ENCODE peak calls at places on chromosomes 2 and 18, in eight cellular contexts. P is stimulated activated CD4-positive, alpha-beta T cell treated with anti-CD3 and anti-CD28 coated beads, Interleukin-1b, Interleukin-23, amount 100 ng/mL, for 24 hours; A is endothelial cell; T is prostate gland; H is ureter; D is NAMALWA; O is dermis blood vessel endothelial cell; W is tibial nerve. Q is an unnamed sample.

GRCh38 chr2:66862871-66863650 is 428.1 kb downstream of the MEIS1 start:
- DNase-seq in P (no peak), A (no peak), H (no peak), W (no peak), O (no peak), T (no peak), D (no peak), Q (no peak)

GRCh38 chr2:68124321-68124720 is 33.4 kb upstream of the PNO1 start:
- DNase-seq in D (no peak), P (no peak), H (no peak), A (no peak), W (no peak), O (no peak), T (no peak), Q (no peak)

GRCh38 chr2:239365782-239366435 is 34.9 kb downstream of the HDAC4 start:
- DNase-seq in W (no peak), O (no peak), H (no peak), T (no peak), D (no peak), A (no peak), P (no peak), Q (no peak)

GRCh38 chr18:11500153-11501122 is 109.0 kb upstream of the SLC35G4 start:
- DNase-seq in O (peak), W (peak), P (no peak), D (no peak), H (peak), A (no peak), T (no peak), Q (no peak)

GRCh38 chr2:9809064-9809356 is 34.3 kb upstream of the TAF1B start:
- DNase-seq in O (no peak), T (peak), W (no peak), D (no peak), P (no peak), H (peak), A (no peak), Q (no peak)

GRCh38 chr2:239770240-239770639 is 254.9 kb downstream of the NDUFA10 start:
- DNase-seq in T (no peak), P (no peak), W (no peak), H (no peak), A (no peak), D (no peak), O (no peak), Q (no peak)

GRCh38 chr18:12592597-12593127 is 65.2 kb downstream of the SPIRE1 start:
- DNase-seq in T (no peak), H (no peak), O (no peak), P (no peak), W (no peak), A (no peak), D (no peak), Q (no peak)

GRCh38 chr2:112290098-112290497 is 14.7 kb downstream of the ZC3H6 start:
- DNase-seq in O (no peak), W (no peak), H (no peak), P (no peak), T (no peak), A (no peak), D (no peak), Q (no peak)

GRCh38 chr2:42569116-42569711 is 782 bp downstream of the MTA3 start:
- DNase-seq in D (peak), A (peak), W (no peak), O (peak), P (no peak), T (peak), H (peak), Q (no peak)

GRCh38 chr2:100160396-100160795 is 18.0 kb upstream of the AFF3 start:
- DNase-seq in D (no peak), P (no peak), T (no peak), A (no peak), O (no peak), W (no peak), H (no peak), Q (no peak)

GRCh38 chr2:67604360-67604759 is 207.2 kb downstream of the ETAA1 start:
- DNase-seq in H (no peak), A (no peak), P (no peak), W (no peak), D (no peak), T (no peak), O (no peak), Q (no peak)

GRCh38 chr18:55856191-55856590 is 268.2 kb upstream of the TCF4 start:
- DNase-seq in D (no peak), H (no peak), A (no peak), O (peak), T (peak), P (no peak), W (no peak), Q (no peak)

GRCh38 chr2:147331790-147332419 is 512.9 kb upstream of the ACVR2A start:
- DNase-seq in A (peak), T (no peak), P (peak), D (peak), W (no peak), O (no peak), H (no peak), Q (no peak)

GRCh38 chr18:64972545-64972944 is 778.3 kb upstream of the CDH7 start:
- DNase-seq in W (no peak), D (no peak), T (no peak), H (no peak), O (no peak), A (no peak), P (no peak), Q (no peak)

GRCh38 chr2:171550613-171551012 is 28.3 kb downstream of the CYBRD1 start:
- DNase-seq in A (no peak), O (no peak), H (no peak), D (no peak), P (no peak), T (no peak), W (no peak), Q (no peak)

GRCh38 chr2:170498559-170498958 is 216.6 kb upstream of the SP5 start:
- DNase-seq in A (no peak), O (no peak), T (no peak), W (no peak), D (no peak), P (no peak), H (no peak), Q (no peak)

GRCh38 chr2:31318360-31319336 is 84.7 kb downstream of the EHD3 start:
- DNase-seq in A (no peak), O (no peak), D (peak), H (no peak), W (no peak), T (no peak), P (no peak), Q (no peak)

GRCh38 chr2:128354161-128354560 is 35.5 kb upstream of the HS6ST1 start:
- DNase-seq in H (no peak), P (no peak), W (no peak), D (no peak), O (no peak), A (no peak), T (no peak), Q (no peak)

GRCh38 chr2:230631470-230631869 is 81.2 kb upstream of the CAB39 start:
- DNase-seq in O (no peak), P (no peak), D (peak), W (no peak), A (no peak), T (no peak), H (no peak), Q (no peak)

GRCh38 chr2:8597526-8598225 is 84.2 kb upstream of the ID2 start:
- DNase-seq in H (no peak), W (no peak), D (no peak), O (no peak), A (no peak), P (no peak), T (no peak), Q (no peak)

GRCh38 chr2:46849080-46849715 is 66.4 kb downstream of the MCFD2 start:
- DNase-seq in T (no peak), H (no peak), D (no peak), P (no peak), A (no peak), O (no peak), W (no peak), Q (no peak)

GRCh38 chr18:45733535-45733934 is 9.6 kb downstream of the SLC14A1 start:
- DNase-seq in W (no peak), D (no peak), H (no peak), P (no peak), T (no peak), A (no peak), O (no peak), Q (no peak)

GRCh38 chr2:171902840-171903420 is 8.9 kb upstream of the SLC25A12 start:
- DNase-seq in P (no peak), T (no peak), H (no peak), A (no peak), O (no peak), W (no peak), D (peak), Q (no peak)

GRCh38 chr18:8643479-8643878 is 34.2 kb downstream of the RAB12 start:
- DNase-seq in H (no peak), W (no peak), T (no peak), O (no peak), D (no peak), A (no peak), P (no peak), Q (no peak)

GRCh38 chr2:51998890-51999289 is 967.0 kb upstream of the NRXN1 start:
- DNase-seq in W (no peak), A (no peak), D (no peak), O (no peak), H (no peak), P (no peak), T (no peak), Q (no peak)

GRCh38 chr18:46481048-46481846 is 175.8 kb downstream of the LOXHD1 start:
- DNase-seq in O (peak), H (no peak), D (peak), T (peak), P (peak), W (no peak), A (peak), Q (no peak)

GRCh38 chr2:47509981-47510380 is 107.0 kb downstream of the MSH2 start:
- DNase-seq in P (no peak), O (no peak), T (no peak), W (no peak), A (no peak), D (no peak), H (no peak), Q (no peak)

GRCh38 chr2:203751886-203752285 is 45.4 kb downstream of the CD28 start:
- DNase-seq in H (no peak), D (no peak), T (no peak), W (no peak), O (no peak), A (no peak), P (no peak), Q (no peak)

GRCh38 chr2:234091883-234092282 is 41.4 kb downstream of the SPP2 start:
- DNase-seq in O (no peak), P (no peak), A (no peak), H (no peak), D (no peak), T (no peak), W (no peak), Q (no peak)

GRCh38 chr18:42936289-42936688 is 179.2 kb downstream of the RIT2 start:
- DNase-seq in A (no peak), P (no peak), W (no peak), T (no peak), D (no peak), O (no peak), H (no peak), Q (no peak)

GRCh38 chr2:72148391-72148974 is 821 bp upstream of the CYP26B1 start:
- DNase-seq in D (no peak), H (no peak), A (no peak), O (peak), W (no peak), T (peak), P (no peak), Q (no peak)

GRCh38 chr2:200730960-200731359 is 80.8 kb upstream of the BZW1 start:
- DNase-seq in P (no peak), W (no peak), A (no peak), H (no peak), O (no peak), T (no peak), D (no peak), Q (no peak)

GRCh38 chr2:217833439-217833838 is 169.4 kb downstream of the TNS1 start:
- DNase-seq in D (no peak), P (no peak), A (no peak), W (no peak), H (no peak), T (no peak), O (no peak), Q (no peak)

GRCh38 chr2:190267302-190267701 is 52.3 kb downstream of the HIBCH start:
- DNase-seq in O (peak), A (no peak), P (no peak), T (no peak), D (no peak), W (no peak), H (no peak), Q (no peak)